ENCODE peak calls at places on chromosomes 11 and 22, in five cellular contexts. A is thyroid gland, R is heart right ventricle, K is ovary, X is spleen. B is an unnamed sample.

GRCh38 chr11:95567685-95568084 is 221.9 kb downstream of the FAM76B start:
- DNase-seq in A (no peak), K (no peak), R (no peak), X (no peak), B (no peak)

GRCh38 chr11:15829312-15829711 is 527.0 kb downstream of the SOX6 start:
- DNase-seq in K (no peak), A (no peak), X (no peak), R (no peak), B (no peak)

GRCh38 chr11:120801801-120802689 is 221.9 kb upstream of the TBCEL start:
- DNase-seq in R (peak; percentile 47), K (peak; percentile 80), X (no peak), A (peak; percentile 69), B (peak; percentile 14)

GRCh38 chr11:131693756-131694155 is 323.3 kb downstream of the NTM start:
- DNase-seq in K (no peak), X (no peak), R (no peak), A (no peak), B (no peak)

GRCh38 chr22:33036881-33037280 is 21.3 kb downstream of the SYN3 start:
- DNase-seq in X (no peak), A (no peak), K (no peak), R (no peak), B (no peak)

GRCh38 chr11:1371377-1371776 is 18.4 kb upstream of the BRSK2 start:
- DNase-seq in A (no peak), X (no peak), R (no peak), K (no peak), B (no peak)

GRCh38 chr11:76604652-76605241 is 65.8 kb downstream of the LRRC32 start:
- DNase-seq in R (peak; percentile 84), A (peak; percentile 35), K (peak; percentile 78), X (no peak), B (no peak)

GRCh38 chr11:64007629-64008282 is 21.5 kb downstream of the OTUB1 start:
- DNase-seq in X (peak; percentile 91), A (peak; percentile 89), K (peak; percentile 85), R (peak; percentile 72), B (no peak)

GRCh38 chr11:131696584-131697120 is 326.2 kb downstream of the NTM start:
- DNase-seq in R (no peak), A (no peak), X (no peak), K (no peak), B (no peak)

GRCh38 chr11:79052539-79052938 is 388.3 kb downstream of the TENM4 start:
- DNase-seq in X (no peak), K (no peak), A (peak; percentile 10), R (no peak), B (no peak)

GRCh38 chr11:28964811-28965210 is 856.6 kb downstream of the METTL15 start:
- DNase-seq in A (no peak), X (no peak), R (no peak), K (no peak), B (no peak)

GRCh38 chr11:122686106-122686505 is 30.6 kb downstream of the UBASH3B start:
- DNase-seq in A (peak; percentile 83), K (no peak), X (no peak), R (no peak), B (no peak)

GRCh38 chr11:66467034-66467659 is 442 bp downstream of the PELI3 start:
- DNase-seq in K (peak; percentile 49), R (no peak), A (peak; percentile 27), X (no peak), B (no peak)

GRCh38 chr11:7656704-7657103 is 16.6 kb downstream of the CYB5R2 start:
- DNase-seq in X (peak; percentile 71), K (no peak), R (no peak), A (no peak), B (no peak)

GRCh38 chr11:60764879-60765278 is 8.2 kb downstream of the MS4A15 start:
- DNase-seq in X (no peak), R (no peak), K (no peak), A (no peak), B (no peak)

GRCh38 chr11:34178422-34178821 is 73.0 kb downstream of the NAT10 start:
- DNase-seq in X (no peak), K (no peak), R (no peak), A (no peak), B (no peak)

GRCh38 chr11:17414317-17414737 is 25.9 kb upstream of the KCNJ11 start:
- DNase-seq in A (no peak), X (peak; percentile 45), R (no peak), K (no peak), B (no peak)

GRCh38 chr22:39252461-39253391 is 7.9 kb upstream of the PDGFB start:
- DNase-seq in K (no peak), A (no peak), X (no peak), R (no peak), B (no peak)

GRCh38 chr11:4125141-4125540 is 30.5 kb downstream of the RRM1 start:
- DNase-seq in X (no peak), K (no peak), R (no peak), A (no peak), B (no peak)

GRCh38 chr11:61026121-61027031 is 54.9 kb downstream of the CD6 start:
- DNase-seq in K (no peak), R (no peak), X (no peak), A (no peak), B (peak; percentile 29)

GRCh38 chr11:131408011-131408640 is 37.7 kb downstream of the NTM start:
- DNase-seq in X (no peak), R (peak; percentile 24), A (no peak), K (no peak), B (no peak)

GRCh38 chr22:40519284-40519947 is 117.1 kb downstream of the MRTFA start:
- DNase-seq in K (no peak), R (no peak), X (no peak), A (no peak), B (no peak)

GRCh38 chr11:74735566-74735965 is 4.3 kb upstream of the CHRDL2 start:
- DNase-seq in R (no peak), A (no peak), X (no peak), K (no peak), B (no peak)

GRCh38 chr11:4763096-4763495 is 6.6 kb downstream of the OR51F1 start:
- DNase-seq in K (no peak), X (no peak), A (no peak), R (no peak), B (no peak)

GRCh38 chr11:45145083-45145420 is 1.4 kb upstream of the PRDM11 start:
- DNase-seq in X (no peak), K (no peak), R (no peak), A (no peak), B (no peak)

GRCh38 chr11:45142241-45142885 is 4.1 kb upstream of the PRDM11 start:
- DNase-seq in K (no peak), X (no peak), R (no peak), A (no peak), B (no peak)

GRCh38 chr11:45144126-45145082 is 2.0 kb upstream of the PRDM11 start:
- DNase-seq in K (no peak), R (peak; percentile 3), A (no peak), X (no peak), B (no peak)

GRCh38 chr11:45141631-45142030 is 4.8 kb upstream of the PRDM11 start:
- DNase-seq in R (no peak), K (no peak), X (no peak), A (no peak), B (no peak)

DNA sequence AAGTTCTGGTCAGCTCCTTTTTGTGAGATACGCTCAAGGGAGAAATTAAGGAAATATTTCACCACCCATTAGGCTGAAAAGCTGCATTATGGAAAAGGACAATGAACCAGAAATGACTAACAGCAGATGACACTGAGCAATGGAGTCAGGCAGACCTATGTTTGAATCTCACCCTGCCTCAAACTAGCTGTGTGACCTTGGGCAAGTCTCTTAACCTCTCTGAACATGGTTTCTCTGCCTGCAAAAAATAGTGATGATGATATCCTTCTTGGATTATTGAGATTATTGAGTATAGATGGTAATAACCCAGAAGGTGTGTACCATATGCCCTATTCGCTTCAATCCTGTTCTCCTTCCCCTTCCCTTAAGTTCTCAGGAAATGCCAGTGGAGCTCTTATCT is 2.9 kb upstream of the PRDM11 start:
- DNase-seq in A (no peak), R (no peak), K (no peak), X (no peak), B (no peak)
- H3K27me3 ChIP-seq in A (no peaks in the 10 kb centered on the region), R (no peaks in the 10 kb centered on the region), K (no peaks in the 10 kb centered on the region), X (peaks cover 13% of the 10 kb centered on the region), B (no peaks in the 10 kb centered on the region)

GRCh38 chr11:82899191-82899820 is 924 bp downstream of the PRCP start:
- DNase-seq in R (no peak), A (no peak), X (no peak), K (no peak), B (no peak)
- H3K4me1 ChIP-seq in R (peaks cover 48% of the 10 kb centered on the region), A (peaks cover 9% of the 10 kb centered on the region), X (peaks cover 72% of the 10 kb centered on the region), K (no peaks in the 10 kb centered on the region), B (peaks cover 9% of the 10 kb centered on the region)

GRCh38 chr11:57598831-57599155 is 1.3 kb downstream of the SERPING1 start:
- DNase-seq in R (no peak), X (no peak), A (no peak), K (peak; percentile 43), B (no peak)

GRCh38 chr11:57599381-57599780 is 1.9 kb downstream of the SERPING1 start:
- DNase-seq in R (no peak), K (no peak), X (no peak), A (no peak), B (no peak)

GRCh38 chr11:57596266-57596885 is 1.1 kb upstream of the SERPING1 start:
- DNase-seq in K (no peak), A (peak; percentile 14), X (peak; percentile 41), R (no peak), B (no peak)

GRCh38 chr11:57597461-57597892 is at the start of gene SERPING1:
- DNase-seq in A (peak; percentile 25), K (peak; percentile 90), X (peak; percentile 72), R (peak; percentile 76), B (no peak)

DNA sequence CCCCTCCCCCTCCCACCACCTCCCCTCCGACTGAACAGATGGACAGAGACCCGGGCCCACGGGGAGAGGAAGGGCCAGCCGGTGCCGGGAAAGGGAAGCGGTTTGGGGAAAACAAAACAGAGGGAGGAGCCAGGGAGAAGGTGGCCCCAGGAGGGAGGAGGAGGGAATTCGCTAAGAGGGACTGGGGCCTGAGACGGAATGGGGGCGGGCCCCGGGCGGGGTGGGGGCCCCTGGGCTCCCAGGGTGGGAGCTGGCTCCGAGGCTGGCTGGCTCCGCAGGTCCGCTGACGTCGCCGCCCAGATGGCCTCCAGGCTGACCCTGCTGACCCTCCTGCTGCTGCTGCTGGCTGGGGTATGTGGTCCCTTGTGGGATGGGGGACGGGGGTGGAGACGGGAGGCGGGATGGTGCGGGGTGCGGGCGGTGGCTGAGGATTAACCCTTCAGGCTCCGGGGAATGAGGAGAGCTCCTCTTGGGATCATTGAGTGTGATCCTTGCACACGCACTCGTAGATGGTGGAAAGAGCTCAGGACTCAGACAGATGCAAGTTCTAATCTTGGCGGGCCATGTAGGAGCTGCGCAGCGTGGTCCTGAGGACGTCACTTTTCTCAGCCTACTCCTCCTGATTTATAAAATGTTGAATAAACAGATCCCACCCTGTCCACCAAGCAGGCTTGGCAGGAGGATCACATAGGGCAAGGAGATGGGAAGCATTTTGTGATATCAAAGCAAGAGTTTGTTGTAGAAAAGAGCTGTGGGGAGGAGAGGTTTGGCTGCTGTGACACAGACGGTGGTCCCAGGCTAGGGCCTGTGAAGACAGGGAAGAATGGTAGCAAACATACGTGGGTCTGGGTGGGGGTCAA is 716 bp downstream of the SERPING1 start:
- DNase-seq in X (peak; percentile 79), K (peak; percentile 92), R (peak; percentile 87), A (peak; percentile 68), B (no peak)
- H3K4me3 ChIP-seq in X (peak overlapping the region; percentile 43), K (peak overlapping the region; percentile 60), R (peak overlapping the region; percentile 56), A (no peak overlapping the region), B (no peak overlapping the region)

DNA sequence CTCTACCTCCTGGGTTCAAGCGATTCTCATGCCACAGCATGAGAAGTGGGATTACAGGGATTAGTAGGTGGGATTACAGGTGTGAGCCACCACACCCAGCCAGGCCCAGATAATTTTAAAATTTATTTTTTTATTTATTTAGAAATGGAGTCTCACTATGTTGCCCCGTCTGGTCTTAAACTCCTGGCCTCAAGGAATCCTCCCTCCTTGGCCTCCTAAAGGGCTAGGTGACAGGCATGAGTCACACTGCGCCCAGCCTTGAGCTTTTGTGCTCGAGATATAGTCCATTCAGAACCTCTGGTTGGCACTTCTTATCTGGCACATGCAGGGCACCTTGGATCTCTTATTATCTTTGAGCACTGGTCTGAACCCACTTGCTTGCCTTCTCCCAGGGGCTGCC is 1.5 kb upstream of the SLC3A2 start:
- DNase-seq in X (no peak), A (no peak), K (no peak), R (no peak), B (no peak)
- H3K27me3 ChIP-seq in X (no peaks in the 10 kb centered on the region), A (no peaks in the 10 kb centered on the region), K (no peaks in the 10 kb centered on the region), R (no peaks in the 10 kb centered on the region), B (no peaks in the 10 kb centered on the region)

B was measured in effector memory CD4-positive, alpha-beta T cell.